ENCODE peak calls at places on chromosomes 7 and 10, in six cellular contexts. One of them, this sample, is unnamed.

GRCh38 chr7:51021906-51022570 is 239.3 kb upstream of the GRB10 start:
- DNase-seq in fibroblast of mammary gland: peak; percentile 67
- DNase-seq in Peyer's patch: no peak
- DNase-seq in OCI-LY7: no peak
- DNase-seq in neural progenitor cell: no peak
- DNase-seq in cardiac muscle cell: peak; percentile 24
- DNase-seq in this sample: no peak

GRCh38 chr10:119006451-119007210 is 22.9 kb upstream of the NANOS1 start:
- DNase-seq in fibroblast of mammary gland: peak; percentile 99
- DNase-seq in Peyer's patch: no peak
- DNase-seq in OCI-LY7: no peak
- DNase-seq in neural progenitor cell: no peak
- DNase-seq in cardiac muscle cell: peak; percentile 94
- DNase-seq in this sample: peak; percentile 98

GRCh38 chr7:27191081-27191715 is 6.2 kb upstream of the HOXA11 start:
- DNase-seq in fibroblast of mammary gland: no peak
- DNase-seq in Peyer's patch: peak; percentile 33
- DNase-seq in OCI-LY7: no peak
- DNase-seq in neural progenitor cell: no peak
- DNase-seq in cardiac muscle cell: no peak
- DNase-seq in this sample: no peak

GRCh38 chr10:16470747-16471146 is 33.9 kb downstream of the PTER start:
- DNase-seq in fibroblast of mammary gland: no peak
- DNase-seq in Peyer's patch: no peak
- DNase-seq in OCI-LY7: no peak
- DNase-seq in neural progenitor cell: no peak
- DNase-seq in cardiac muscle cell: no peak
- DNase-seq in this sample: no peak

GRCh38 chr7:98223351-98223897 is 12.2 kb downstream of the BHLHA15 start:
- DNase-seq in fibroblast of mammary gland: no peak
- DNase-seq in Peyer's patch: no peak
- DNase-seq in OCI-LY7: no peak
- DNase-seq in neural progenitor cell: no peak
- DNase-seq in cardiac muscle cell: no peak
- DNase-seq in this sample: no peak

GRCh38 chr7:11713352-11713751 is 118.6 kb downstream of the THSD7A start:
- DNase-seq in fibroblast of mammary gland: no peak
- DNase-seq in Peyer's patch: no peak
- DNase-seq in OCI-LY7: no peak
- DNase-seq in neural progenitor cell: no peak
- DNase-seq in cardiac muscle cell: no peak
- DNase-seq in this sample: no peak

GRCh38 chr7:156969972-156970420 is 20.5 kb downstream of the NOM1 start:
- DNase-seq in fibroblast of mammary gland: peak; percentile 21
- DNase-seq in Peyer's patch: no peak
- DNase-seq in OCI-LY7: peak; percentile 38
- DNase-seq in neural progenitor cell: no peak
- DNase-seq in cardiac muscle cell: peak; percentile 24
- DNase-seq in this sample: peak; percentile 83

GRCh38 chr7:150335101-150335773 is 6.2 kb downstream of the RARRES2 start:
- DNase-seq in fibroblast of mammary gland: peak; percentile 66
- DNase-seq in Peyer's patch: no peak
- DNase-seq in OCI-LY7: no peak
- DNase-seq in neural progenitor cell: no peak
- DNase-seq in cardiac muscle cell: peak; percentile 90
- DNase-seq in this sample: no peak

GRCh38 chr7:140156460-140157080 is 20.2 kb downstream of the KDM7A start:
- DNase-seq in fibroblast of mammary gland: no peak
- DNase-seq in Peyer's patch: no peak
- DNase-seq in OCI-LY7: no peak
- DNase-seq in neural progenitor cell: no peak
- DNase-seq in cardiac muscle cell: no peak
- DNase-seq in this sample: peak; percentile 53

GRCh38 chr10:11197266-11197712 is 179.6 kb downstream of the CELF2 start:
- DNase-seq in fibroblast of mammary gland: no peak
- DNase-seq in Peyer's patch: no peak
- DNase-seq in OCI-LY7: peak; percentile 51
- DNase-seq in neural progenitor cell: peak; percentile 26
- DNase-seq in cardiac muscle cell: peak; percentile 11
- DNase-seq in this sample: peak; percentile 6

GRCh38 chr10:133006806-133007205 is 64.4 kb upstream of the CFAP46 start:
- DNase-seq in fibroblast of mammary gland: no peak
- DNase-seq in Peyer's patch: no peak
- DNase-seq in OCI-LY7: no peak
- DNase-seq in neural progenitor cell: no peak
- DNase-seq in cardiac muscle cell: no peak
- DNase-seq in this sample: no peak

GRCh38 chr7:106865130-106866115 is at the start of gene PIK3CG:
- DNase-seq in fibroblast of mammary gland: no peak
- DNase-seq in Peyer's patch: no peak
- DNase-seq in OCI-LY7: peak; percentile 87
- DNase-seq in neural progenitor cell: no peak
- DNase-seq in cardiac muscle cell: peak; percentile 28
- DNase-seq in this sample: no peak

DNA sequence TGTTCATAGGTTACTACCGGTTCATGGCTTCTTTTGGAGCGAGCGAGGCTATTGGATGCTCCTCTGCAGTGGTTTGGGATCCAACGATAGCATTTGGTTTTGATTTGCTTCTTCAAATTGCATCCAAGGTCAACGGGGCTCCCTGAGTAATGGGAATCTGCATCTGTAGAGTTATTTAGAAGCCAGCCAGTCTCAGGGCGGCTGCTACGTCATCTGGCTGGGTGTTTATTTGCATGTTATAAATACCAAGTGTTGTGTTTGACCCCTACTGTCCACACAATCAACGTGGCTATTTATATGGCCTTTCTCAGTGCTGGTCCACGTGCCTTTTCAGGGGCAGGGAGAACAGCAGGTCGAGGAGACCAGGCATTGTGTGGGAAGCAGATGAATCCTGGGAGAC is 137.7 kb downstream of the PRPF18 start:
- DNase-seq in fibroblast of mammary gland: peak; percentile 98
- DNase-seq in Peyer's patch: no peak
- DNase-seq in OCI-LY7: no peak
- DNase-seq in neural progenitor cell: no peak
- DNase-seq in cardiac muscle cell: no peak
- DNase-seq in this sample: no peak
- TF ChIP-seq CTCF in fibroblast of mammary gland: no peak
- TF ChIP-seq CTCF in Peyer's patch: no peak
- TF ChIP-seq CTCF in OCI-LY7: no peak
- TF ChIP-seq CTCF in neural progenitor cell: no peak
- TF ChIP-seq CTCF in cardiac muscle cell: no peak
- TF ChIP-seq CTCF in this sample: no peak

DNA sequence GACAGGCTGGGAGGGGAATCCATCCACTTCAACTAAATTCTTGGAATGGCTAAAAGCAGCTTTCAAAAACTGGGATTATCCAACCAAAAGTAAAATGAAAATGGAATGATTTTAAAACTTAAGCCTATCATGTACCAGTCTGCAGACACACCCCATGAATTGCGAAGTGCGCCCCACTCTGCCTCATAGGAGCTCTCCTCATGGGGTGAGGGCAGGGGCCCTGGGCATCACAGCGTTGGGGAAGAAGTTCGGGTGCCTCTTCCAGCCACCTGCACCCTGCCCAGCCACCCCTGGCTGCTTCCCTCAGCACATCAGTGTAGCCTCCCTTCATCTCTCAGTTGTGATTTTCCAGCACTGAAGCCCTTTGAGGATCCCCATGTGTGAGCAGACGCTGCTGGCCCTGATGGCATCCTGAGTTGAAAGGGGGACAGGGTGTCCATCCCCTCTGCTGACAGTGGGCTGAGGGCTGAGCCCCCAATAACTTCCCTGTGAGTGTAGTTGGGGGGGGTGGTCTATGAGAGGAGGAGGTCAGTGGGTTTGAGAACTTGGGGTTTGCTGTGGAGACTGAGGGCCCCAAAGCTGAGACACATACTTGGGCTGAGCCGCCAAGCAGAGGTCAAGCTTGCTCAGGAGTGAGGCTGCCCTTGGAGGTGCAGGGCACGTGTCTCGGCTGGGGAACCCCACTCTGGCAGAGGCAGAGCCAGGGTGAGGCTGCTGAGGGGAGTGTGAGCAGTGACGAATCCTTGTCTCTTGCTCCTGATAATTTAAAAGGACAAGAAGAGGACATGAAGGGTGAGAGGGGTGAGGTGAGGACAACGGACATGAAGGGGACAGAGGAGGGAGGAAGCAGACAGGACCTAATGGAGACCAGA is 542.1 kb downstream of the TCERG1L start:
- DNase-seq in fibroblast of mammary gland: no peak
- DNase-seq in Peyer's patch: peak; percentile 33
- DNase-seq in OCI-LY7: no peak
- DNase-seq in neural progenitor cell: no peak
- DNase-seq in cardiac muscle cell: no peak
- DNase-seq in this sample: no peak
- H3K4me3 ChIP-seq in fibroblast of mammary gland: no peak overlapping the region
- H3K4me3 ChIP-seq in Peyer's patch: no peak overlapping the region
- H3K4me3 ChIP-seq in OCI-LY7: no peak overlapping the region
- H3K4me3 ChIP-seq in neural progenitor cell: no peak overlapping the region
- H3K4me3 ChIP-seq in cardiac muscle cell: no peak overlapping the region
- H3K4me3 ChIP-seq in this sample: no peak overlapping the region

DNA sequence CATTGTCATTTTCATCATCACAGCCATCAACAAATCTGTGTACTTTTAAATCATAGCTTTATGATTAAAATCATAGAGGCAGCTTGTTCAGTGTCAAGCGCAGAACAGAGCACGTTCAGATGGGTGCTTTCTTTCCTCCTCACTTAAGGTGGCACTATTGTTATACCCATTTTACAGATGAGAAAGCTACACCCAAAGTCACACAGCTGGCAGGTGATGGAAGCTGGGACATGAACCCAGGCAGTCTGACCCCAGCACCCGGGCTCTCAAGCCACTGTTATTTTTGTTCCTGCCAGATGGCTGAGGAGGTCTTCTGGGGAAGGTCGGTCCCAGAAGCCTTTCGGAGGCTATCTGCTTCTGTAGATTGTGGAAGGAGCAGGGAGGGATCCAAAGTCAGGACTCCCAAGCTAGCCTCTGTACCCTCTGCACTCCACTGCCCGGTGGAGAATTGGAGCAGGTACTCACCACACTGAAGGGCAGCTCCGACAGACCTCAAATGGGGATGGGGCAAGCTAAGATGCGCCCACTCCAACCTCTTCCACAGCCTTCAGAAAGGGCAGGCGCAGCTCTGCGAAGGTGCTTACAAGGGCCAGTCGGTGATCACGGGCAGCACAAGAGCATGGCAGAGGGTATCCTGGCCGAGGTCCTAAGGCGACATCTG is 610 bp downstream of the AVPI1 start:
- DNase-seq in fibroblast of mammary gland: peak; percentile 13
- DNase-seq in Peyer's patch: no peak
- DNase-seq in OCI-LY7: peak; percentile 54
- DNase-seq in neural progenitor cell: no peak
- DNase-seq in cardiac muscle cell: no peak
- DNase-seq in this sample: no peak
- TF ChIP-seq CTCF in fibroblast of mammary gland: no peak
- TF ChIP-seq CTCF in Peyer's patch: peak; percentile 5
- TF ChIP-seq CTCF in OCI-LY7: peak; percentile 62
- TF ChIP-seq CTCF in neural progenitor cell: no peak
- TF ChIP-seq CTCF in cardiac muscle cell: no peak
- TF ChIP-seq CTCF in this sample: no peak

GRCh38 chr10:35428521-35428920 is 92.2 kb downstream of the CCNY start:
- DNase-seq in fibroblast of mammary gland: no peak
- DNase-seq in Peyer's patch: no peak
- DNase-seq in OCI-LY7: no peak
- DNase-seq in neural progenitor cell: no peak
- DNase-seq in cardiac muscle cell: no peak
- DNase-seq in this sample: no peak
- H3K4me3 ChIP-seq in fibroblast of mammary gland: no peak overlapping the region
- H3K4me3 ChIP-seq in Peyer's patch: no peak overlapping the region
- H3K4me3 ChIP-seq in OCI-LY7: no peak overlapping the region
- H3K4me3 ChIP-seq in neural progenitor cell: no peak overlapping the region
- H3K4me3 ChIP-seq in cardiac muscle cell: no peak overlapping the region
- H3K4me3 ChIP-seq in this sample: no peak overlapping the region

GRCh38 chr10:60846173-60846572 is 67.9 kb downstream of the CDK1 start:
- DNase-seq in fibroblast of mammary gland: peak; percentile 37
- DNase-seq in Peyer's patch: no peak
- DNase-seq in OCI-LY7: no peak
- DNase-seq in neural progenitor cell: no peak
- DNase-seq in cardiac muscle cell: peak; percentile 73
- DNase-seq in this sample: peak; percentile 38
- TF ChIP-seq CTCF in fibroblast of mammary gland: no peak
- TF ChIP-seq CTCF in Peyer's patch: no peak
- TF ChIP-seq CTCF in OCI-LY7: no peak
- TF ChIP-seq CTCF in neural progenitor cell: no peak
- TF ChIP-seq CTCF in cardiac muscle cell: peak; percentile 14
- TF ChIP-seq CTCF in this sample: peak; percentile 12

GRCh38 chr7:80488851-80489370 is 23.0 kb downstream of the GNAT3 start:
- DNase-seq in fibroblast of mammary gland: no peak
- DNase-seq in Peyer's patch: no peak
- DNase-seq in OCI-LY7: no peak
- DNase-seq in neural progenitor cell: no peak
- DNase-seq in cardiac muscle cell: no peak
- DNase-seq in this sample: no peak
- H3K4me3 ChIP-seq in fibroblast of mammary gland: no peak overlapping the region
- H3K4me3 ChIP-seq in Peyer's patch: no peak overlapping the region
- H3K4me3 ChIP-seq in OCI-LY7: no peak overlapping the region
- H3K4me3 ChIP-seq in neural progenitor cell: no peak overlapping the region
- H3K4me3 ChIP-seq in cardiac muscle cell: no peak overlapping the region
- H3K4me3 ChIP-seq in this sample: no peak overlapping the region

GRCh38 chr7:116583653-116584052 is 58.8 kb downstream of the CAV1 start:
- DNase-seq in fibroblast of mammary gland: no peak
- DNase-seq in Peyer's patch: no peak
- DNase-seq in OCI-LY7: peak; percentile 61
- DNase-seq in neural progenitor cell: no peak
- DNase-seq in cardiac muscle cell: no peak
- DNase-seq in this sample: no peak
- TF ChIP-seq CTCF in fibroblast of mammary gland: no peak
- TF ChIP-seq CTCF in Peyer's patch: no peak
- TF ChIP-seq CTCF in OCI-LY7: peak; percentile 33
- TF ChIP-seq CTCF in neural progenitor cell: no peak
- TF ChIP-seq CTCF in cardiac muscle cell: no peak
- TF ChIP-seq CTCF in this sample: no peak

DNA sequence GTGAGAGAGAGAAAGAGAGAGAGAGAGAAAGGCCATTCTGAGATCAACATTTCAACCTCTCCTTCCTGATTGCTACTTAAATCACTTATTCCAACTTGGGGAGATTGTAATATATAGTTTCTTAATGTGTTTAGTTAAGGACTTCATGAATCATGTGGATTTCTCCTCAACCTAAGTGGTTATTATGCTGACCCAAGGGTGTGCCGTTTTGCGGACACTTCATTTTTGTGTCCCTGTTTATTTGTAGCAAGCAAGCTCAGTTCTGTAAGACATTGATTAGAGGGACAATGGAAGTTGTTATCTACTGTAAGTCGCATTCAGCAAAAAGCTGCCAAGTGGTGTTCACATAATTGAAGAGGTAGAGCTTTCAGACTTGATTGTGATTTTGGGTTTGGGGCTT is 20.0 kb upstream of the COL1A2 start:
- DNase-seq in fibroblast of mammary gland: peak; percentile 48
- DNase-seq in Peyer's patch: no peak
- DNase-seq in OCI-LY7: no peak
- DNase-seq in neural progenitor cell: no peak
- DNase-seq in cardiac muscle cell: peak; percentile 32
- DNase-seq in this sample: no peak
- H3K4me3 ChIP-seq in fibroblast of mammary gland: peak overlapping the region; percentile 24
- H3K4me3 ChIP-seq in Peyer's patch: no peak overlapping the region
- H3K4me3 ChIP-seq in OCI-LY7: no peak overlapping the region
- H3K4me3 ChIP-seq in neural progenitor cell: no peak overlapping the region
- H3K4me3 ChIP-seq in cardiac muscle cell: no peak overlapping the region
- H3K4me3 ChIP-seq in this sample: no peak overlapping the region

This sample was measured in epithelial cell of esophagus.